ENCODE peak calls at places on chromosome 18, in five cellular contexts. B is BJ, V is lower leg skin, N is MM.1S, J is kidney epithelial cell. T is an unnamed sample.

GRCh38 chr18:52572036-52572750 is 232.2 kb downstream of the DCC start:
- DNase-seq in B (no peak), V (no peak), N (no peak), J (no peak), T (no peak)

GRCh38 chr18:35335861-35336260 is 8.4 kb downstream of the ZNF24 start:
- DNase-seq in B (no peak), V (no peak), N (no peak), J (no peak), T (no peak)

GRCh38 chr18:49227456-49227855 is 233.0 kb downstream of the DYM start:
- DNase-seq in B (no peak), V (no peak), N (no peak), J (no peak), T (no peak)

GRCh38 chr18:63564576-63564975 is 22.4 kb downstream of the SERPINB12 start:
- DNase-seq in B (no peak), V (no peak), N (no peak), J (no peak), T (no peak)

GRCh38 chr18:78293940-78294401 is 685.6 kb upstream of the SALL3 start:
- DNase-seq in B (no peak), V (no peak), N (no peak), J (peak; percentile 5), T (no peak)

GRCh38 chr18:12246849-12247808 is 7.0 kb upstream of the CIDEA start:
- DNase-seq in B (no peak), V (peak; percentile 82), N (peak; percentile 23), J (no peak), T (no peak)

GRCh38 chr18:250685-251084 is 17.2 kb downstream of the THOC1 start:
- DNase-seq in B (no peak), V (no peak), N (no peak), J (no peak), T (no peak)

GRCh38 chr18:35264409-35264808 is 23.6 kb downstream of the ZNF397 start:
- DNase-seq in B (no peak), V (no peak), N (no peak), J (no peak), T (no peak)

GRCh38 chr18:76847926-76848325 is 25.6 kb downstream of the ZNF236 start:
- DNase-seq in B (no peak), V (no peak), N (no peak), J (no peak), T (no peak)

GRCh38 chr18:68466714-68467113 is 248.2 kb downstream of the TMX3 start:
- DNase-seq in B (no peak), V (no peak), N (no peak), J (no peak), T (no peak)

GRCh38 chr18:8730080-8730827 is 24.9 kb downstream of the MTCL1 start:
- DNase-seq in B (no peak), V (no peak), N (no peak), J (no peak), T (no peak)

GRCh38 chr18:29248856-29249255 is 1071.9 kb upstream of the CDH2 start:
- DNase-seq in B (no peak), V (no peak), N (no peak), J (no peak), T (no peak)

GRCh38 chr18:44537521-44537920 is 143.2 kb upstream of the SETBP1 start:
- DNase-seq in B (peak; percentile 74), V (no peak), N (no peak), J (peak; percentile 76), T (peak; percentile 71)

GRCh38 chr18:48723837-48724236 is 185.0 kb downstream of the CTIF start:
- DNase-seq in B (no peak), V (no peak), N (no peak), J (no peak), T (no peak)

GRCh38 chr18:79133724-79134123 is 64.5 kb downstream of the ATP9B start:
- DNase-seq in B (no peak), V (no peak), N (no peak), J (no peak), T (no peak)

GRCh38 chr18:31954349-31954748 is 11.4 kb upstream of the TRAPPC8 start:
- DNase-seq in B (no peak), V (peak; percentile 42), N (no peak), J (no peak), T (no peak)

GRCh38 chr18:76565238-76566173 is 70.5 kb upstream of the ZNF516 start:
- DNase-seq in B (peak; percentile 91), V (peak; percentile 95), N (peak; percentile 29), J (peak; percentile 79), T (peak; percentile 91)

GRCh38 chr18:46706968-46707367 is 49.9 kb downstream of the ST8SIA5 start:
- DNase-seq in B (no peak), V (no peak), N (no peak), J (peak; percentile 45), T (no peak)

GRCh38 chr18:46891742-46892214 is 25.5 kb downstream of the PIAS2 start:
- DNase-seq in B (no peak), V (no peak), N (no peak), J (no peak), T (no peak)

GRCh38 chr18:45785015-45785597 is 40.4 kb upstream of the SIGLEC15 start:
- DNase-seq in B (no peak), V (no peak), N (no peak), J (no peak), T (no peak)

GRCh38 chr18:55910328-55910727 is 322.3 kb upstream of the TCF4 start:
- DNase-seq in B (no peak), V (no peak), N (no peak), J (no peak), T (no peak)

GRCh38 chr18:63867368-63867767 is 20.1 kb upstream of the SERPINB2 start:
- DNase-seq in B (no peak), V (no peak), N (no peak), J (no peak), T (no peak)

GRCh38 chr18:36284671-36285295 is 12.7 kb upstream of the FHOD3 start:
- DNase-seq in B (no peak), V (no peak), N (peak; percentile 64), J (no peak), T (no peak)

GRCh38 chr18:34639662-34640061 is 70.4 kb upstream of the DTNA start:
- DNase-seq in B (no peak), V (no peak), N (no peak), J (no peak), T (no peak)

GRCh38 chr18:57475903-57476302 is 40.7 kb downstream of the ONECUT2 start:
- DNase-seq in B (no peak), V (no peak), N (no peak), J (no peak), T (no peak)

GRCh38 chr18:50706199-50706598 is 113.6 kb downstream of the MRO start:
- DNase-seq in B (no peak), V (no peak), N (no peak), J (no peak), T (no peak)

GRCh38 chr18:11149441-11150270 is at the start of gene PIEZO2:
- DNase-seq in B (no peak), V (peak; percentile 88), N (no peak), J (no peak), T (no peak)

DNA sequence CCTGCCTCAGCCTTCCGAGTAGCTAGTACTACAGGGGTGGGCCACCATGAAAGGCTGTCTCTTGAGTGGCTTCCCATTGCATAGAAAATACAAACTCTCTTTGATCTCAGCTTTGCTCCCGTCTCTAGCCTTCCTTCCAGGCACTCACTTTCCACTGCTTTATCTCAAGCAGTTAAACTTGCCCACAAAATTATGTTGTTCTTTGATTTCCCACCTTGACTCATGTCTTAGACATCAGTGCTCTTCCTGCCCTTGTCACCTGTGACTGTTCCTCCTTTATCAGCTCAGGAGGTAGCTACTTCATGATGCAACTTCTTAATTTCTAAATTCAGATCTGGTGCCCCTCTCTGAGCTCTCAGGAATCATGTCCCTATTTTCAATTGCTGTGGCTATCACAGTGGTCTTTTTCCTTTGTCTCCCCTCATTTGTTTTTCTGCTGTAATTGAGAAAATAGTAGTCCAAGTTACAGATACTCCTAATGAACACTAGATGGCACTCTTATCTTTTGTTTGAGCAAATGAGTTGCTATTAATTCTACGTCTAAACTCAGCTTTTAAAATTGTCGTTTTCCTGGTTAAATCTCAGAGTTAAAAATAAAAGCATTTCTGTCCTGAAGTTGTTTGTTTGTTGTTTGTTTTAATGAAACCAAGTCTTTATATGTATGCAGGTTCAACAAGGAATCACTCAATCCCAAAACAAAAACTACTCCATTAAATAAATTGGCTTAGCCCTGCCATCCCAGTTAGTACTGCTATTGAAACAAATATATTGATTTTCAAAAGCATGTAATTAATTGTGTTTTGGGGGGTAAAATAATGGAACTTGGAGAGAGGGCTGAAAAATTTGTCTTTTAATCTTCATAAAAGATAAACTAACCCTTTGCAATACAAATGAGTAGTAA is 46.9 kb upstream of the GREB1L start:
- DNase-seq in B (no peak), V (no peak), N (peak; percentile 54), J (peak; percentile 19), T (no peak)
- H3K4me3 ChIP-seq in B (no peak overlapping the region), V (no peak overlapping the region), N (no peak overlapping the region), J (no peak overlapping the region), T (no peak overlapping the region)

GRCh38 chr18:24544141-24544498 is 83.7 kb downstream of the HRH4 start:
- DNase-seq in B (no peak), V (no peak), N (peak; percentile 10), J (no peak), T (no peak)
- TF ChIP-seq CTCF in B (peak; percentile 41), V (no peak), N (peak; percentile 48), J (peak; percentile 42), T (peak; percentile 58)

GRCh38 chr18:80159713-80160636 is 50.9 kb downstream of the ADNP2 start:
- DNase-seq in B (no peak), V (peak; percentile 77), N (no peak), J (no peak), T (no peak)
- H3K4me3 ChIP-seq in B (no peak overlapping the region), V (no peak overlapping the region), N (no peak overlapping the region), J (peak overlapping the region; percentile 21), T (peak overlapping the region; percentile 5)

GRCh38 chr18:43422483-43422882 is 145.2 kb upstream of the SYT4 start:
- DNase-seq in B (no peak), V (no peak), N (no peak), J (no peak), T (peak; percentile 3)
- TF ChIP-seq CTCF in B (no peak), V (no peak), N (no peak), J (peak; percentile 43), T (peak; percentile 43)

T was measured in retinal pigment epithelial cell.